ENCODE peak calls at places on chromosome 19, in five cellular contexts. One of them, this sample, is unnamed.

GRCh38 chr19:677601-678380 is 1.6 kb downstream of the FSTL3 start:
- DNase-seq in fibroblast of pulmonary artery: no peak
- DNase-seq in endothelial cell of umbilical vein: no peak
- DNase-seq in HFFc6: no peak
- DNase-seq in AG09319: no peak
- DNase-seq in this sample: peak; percentile 92

GRCh38 chr19:5893907-5894703 is 9.5 kb downstream of the NDUFA11 start:
- DNase-seq in AG09319: no peak
- DNase-seq in endothelial cell of umbilical vein: peak; percentile 51
- DNase-seq in fibroblast of pulmonary artery: no peak
- DNase-seq in HFFc6: no peak
- DNase-seq in this sample: no peak

GRCh38 chr19:48108997-48109782 is 1.4 kb downstream of the PLA2G4C start:
- DNase-seq in HFFc6: no peak
- DNase-seq in fibroblast of pulmonary artery: no peak
- DNase-seq in AG09319: no peak
- DNase-seq in endothelial cell of umbilical vein: no peak
- DNase-seq in this sample: no peak

GRCh38 chr19:21474671-21475181 is 30.7 kb upstream of the ZNF429 start:
- DNase-seq in HFFc6: peak; percentile 32
- DNase-seq in AG09319: no peak
- DNase-seq in endothelial cell of umbilical vein: no peak
- DNase-seq in fibroblast of pulmonary artery: peak; percentile 47
- DNase-seq in this sample: no peak

GRCh38 chr19:623974-624373 is 9.4 kb downstream of the POLRMT start:
- DNase-seq in endothelial cell of umbilical vein: no peak
- DNase-seq in AG09319: no peak
- DNase-seq in HFFc6: peak; percentile 95
- DNase-seq in fibroblast of pulmonary artery: peak; percentile 68
- DNase-seq in this sample: peak; percentile 87

GRCh38 chr19:850221-850978 is 1.7 kb upstream of the ELANE start:
- DNase-seq in fibroblast of pulmonary artery: peak; percentile 98
- DNase-seq in endothelial cell of umbilical vein: no peak
- DNase-seq in AG09319: peak; percentile 88
- DNase-seq in HFFc6: peak; percentile 68
- DNase-seq in this sample: peak; percentile 96

GRCh38 chr19:41893899-41894298 is 10.9 kb downstream of the ARHGEF1 start:
- DNase-seq in AG09319: no peak
- DNase-seq in fibroblast of pulmonary artery: no peak
- DNase-seq in HFFc6: no peak
- DNase-seq in endothelial cell of umbilical vein: no peak
- DNase-seq in this sample: no peak

GRCh38 chr19:41699968-41700323 is 8.5 kb upstream of the CEACAM5 start:
- DNase-seq in HFFc6: no peak
- DNase-seq in endothelial cell of umbilical vein: no peak
- DNase-seq in AG09319: no peak
- DNase-seq in fibroblast of pulmonary artery: no peak
- DNase-seq in this sample: no peak

GRCh38 chr19:5775668-5776309 is 8.8 kb downstream of the PRR22 start:
- DNase-seq in AG09319: peak; percentile 87
- DNase-seq in HFFc6: peak; percentile 76
- DNase-seq in endothelial cell of umbilical vein: no peak
- DNase-seq in fibroblast of pulmonary artery: peak; percentile 36
- DNase-seq in this sample: no peak

GRCh38 chr19:40358773-40359172 is 10.3 kb downstream of the PLD3 start:
- DNase-seq in endothelial cell of umbilical vein: no peak
- DNase-seq in HFFc6: no peak
- DNase-seq in AG09319: no peak
- DNase-seq in fibroblast of pulmonary artery: no peak
- DNase-seq in this sample: no peak

GRCh38 chr19:21335721-21336120 is 6.5 kb upstream of the ZNF708 start:
- DNase-seq in endothelial cell of umbilical vein: no peak
- DNase-seq in HFFc6: no peak
- DNase-seq in fibroblast of pulmonary artery: no peak
- DNase-seq in AG09319: no peak
- DNase-seq in this sample: no peak

GRCh38 chr19:50749490-50749889 is 20.8 kb upstream of the GPR32 start:
- DNase-seq in endothelial cell of umbilical vein: no peak
- DNase-seq in fibroblast of pulmonary artery: no peak
- DNase-seq in AG09319: no peak
- DNase-seq in HFFc6: no peak
- DNase-seq in this sample: no peak

GRCh38 chr19:12247644-12248222 is 47.0 kb downstream of the ZNF44 start:
- DNase-seq in fibroblast of pulmonary artery: no peak
- DNase-seq in endothelial cell of umbilical vein: no peak
- DNase-seq in HFFc6: no peak
- DNase-seq in AG09319: no peak
- DNase-seq in this sample: no peak

GRCh38 chr19:29644179-29644578 is 21.1 kb upstream of the PLEKHF1 start:
- DNase-seq in fibroblast of pulmonary artery: no peak
- DNase-seq in HFFc6: no peak
- DNase-seq in AG09319: no peak
- DNase-seq in endothelial cell of umbilical vein: no peak
- DNase-seq in this sample: no peak

GRCh38 chr19:44050740-44051653 is 839 bp upstream of the ZNF223 start:
- DNase-seq in AG09319: no peak
- DNase-seq in endothelial cell of umbilical vein: no peak
- DNase-seq in fibroblast of pulmonary artery: peak; percentile 8
- DNase-seq in HFFc6: no peak
- DNase-seq in this sample: no peak

GRCh38 chr19:13797870-13798269 is 2.6 kb downstream of the ZSWIM4 start:
- DNase-seq in fibroblast of pulmonary artery: peak; percentile 87
- DNase-seq in HFFc6: peak; percentile 64
- DNase-seq in endothelial cell of umbilical vein: no peak
- DNase-seq in AG09319: no peak
- DNase-seq in this sample: no peak

GRCh38 chr19:54096642-54097106 is 3.9 kb downstream of the OSCAR start:
- DNase-seq in fibroblast of pulmonary artery: peak; percentile 54
- DNase-seq in AG09319: peak; percentile 25
- DNase-seq in endothelial cell of umbilical vein: no peak
- DNase-seq in HFFc6: peak; percentile 56
- DNase-seq in this sample: peak; percentile 37

GRCh38 chr19:35552534-35553384 is 7.3 kb downstream of the TMEM147 start:
- DNase-seq in HFFc6: no peak
- DNase-seq in endothelial cell of umbilical vein: no peak
- DNase-seq in AG09319: no peak
- DNase-seq in fibroblast of pulmonary artery: no peak
- DNase-seq in this sample: no peak

GRCh38 chr19:17376935-17377600 is at the start of gene PLVAP:
- DNase-seq in fibroblast of pulmonary artery: no peak
- DNase-seq in endothelial cell of umbilical vein: peak; percentile 69
- DNase-seq in AG09319: no peak
- DNase-seq in HFFc6: no peak
- DNase-seq in this sample: no peak

GRCh38 chr19:46731584-46731983 is 14.3 kb upstream of the FKRP start:
- DNase-seq in HFFc6: no peak
- DNase-seq in endothelial cell of umbilical vein: no peak
- DNase-seq in AG09319: no peak
- DNase-seq in fibroblast of pulmonary artery: peak; percentile 52
- DNase-seq in this sample: no peak

GRCh38 chr19:49333426-49334288 is 1.5 kb upstream of the CD37 start:
- DNase-seq in fibroblast of pulmonary artery: no peak
- DNase-seq in endothelial cell of umbilical vein: no peak
- DNase-seq in HFFc6: no peak
- DNase-seq in AG09319: no peak
- DNase-seq in this sample: no peak

GRCh38 chr19:50162988-50163387 is at the start of gene IZUMO2:
- DNase-seq in fibroblast of pulmonary artery: no peak
- DNase-seq in endothelial cell of umbilical vein: no peak
- DNase-seq in HFFc6: no peak
- DNase-seq in AG09319: no peak
- DNase-seq in this sample: no peak

GRCh38 chr19:718251-719024 is 9.7 kb downstream of the PALM start:
- DNase-seq in AG09319: no peak
- DNase-seq in endothelial cell of umbilical vein: no peak
- DNase-seq in HFFc6: no peak
- DNase-seq in fibroblast of pulmonary artery: no peak
- DNase-seq in this sample: no peak

GRCh38 chr19:40666803-40667438 is 23.5 kb downstream of the NUMBL start:
- DNase-seq in AG09319: no peak
- DNase-seq in endothelial cell of umbilical vein: no peak
- DNase-seq in fibroblast of pulmonary artery: no peak
- DNase-seq in HFFc6: no peak
- DNase-seq in this sample: no peak

GRCh38 chr19:41154060-41154459 is 39.0 kb upstream of the CYP2S1 start:
- DNase-seq in HFFc6: no peak
- DNase-seq in AG09319: no peak
- DNase-seq in fibroblast of pulmonary artery: no peak
- DNase-seq in endothelial cell of umbilical vein: no peak
- DNase-seq in this sample: no peak

GRCh38 chr19:14110650-14111049 is 6.9 kb downstream of the PRKACA start:
- DNase-seq in fibroblast of pulmonary artery: no peak
- DNase-seq in endothelial cell of umbilical vein: no peak
- DNase-seq in AG09319: no peak
- DNase-seq in HFFc6: no peak
- DNase-seq in this sample: no peak

GRCh38 chr19:52592301-52592700 is 22.2 kb downstream of the ZNF701 start:
- DNase-seq in endothelial cell of umbilical vein: no peak
- DNase-seq in HFFc6: no peak
- DNase-seq in AG09319: no peak
- DNase-seq in fibroblast of pulmonary artery: no peak
- DNase-seq in this sample: no peak

GRCh38 chr19:45215391-45216191 is 29.6 kb downstream of the EXOC3L2 start:
- DNase-seq in HFFc6: no peak
- DNase-seq in endothelial cell of umbilical vein: peak; percentile 60
- DNase-seq in AG09319: no peak
- DNase-seq in fibroblast of pulmonary artery: no peak
- DNase-seq in this sample: no peak

GRCh38 chr19:46347985-46348384 is 1.1 kb downstream of the PPP5C start:
- DNase-seq in fibroblast of pulmonary artery: no peak
- DNase-seq in AG09319: no peak
- DNase-seq in endothelial cell of umbilical vein: no peak
- DNase-seq in HFFc6: no peak
- DNase-seq in this sample: no peak

GRCh38 chr19:19261350-19262189 is 11.5 kb downstream of the TM6SF2 start:
- DNase-seq in AG09319: no peak
- DNase-seq in HFFc6: no peak
- DNase-seq in endothelial cell of umbilical vein: no peak
- DNase-seq in fibroblast of pulmonary artery: no peak
- DNase-seq in this sample: no peak

GRCh38 chr19:11227201-11227886 is 12.1 kb upstream of the ANGPTL8 start:
- DNase-seq in AG09319: no peak
- DNase-seq in endothelial cell of umbilical vein: peak; percentile 27
- DNase-seq in HFFc6: no peak
- DNase-seq in fibroblast of pulmonary artery: no peak
- DNase-seq in this sample: no peak
- TF ChIP-seq CTCF in AG09319: no peak
- TF ChIP-seq CTCF in endothelial cell of umbilical vein: peak; percentile 17
- TF ChIP-seq CTCF in HFFc6: peak; percentile 55
- TF ChIP-seq CTCF in fibroblast of pulmonary artery: no peak
- TF ChIP-seq CTCF in this sample: peak; percentile 40

GRCh38 chr19:4568884-4569283 is 9.4 kb upstream of the SEMA6B start:
- DNase-seq in AG09319: no peak
- DNase-seq in endothelial cell of umbilical vein: no peak
- DNase-seq in HFFc6: no peak
- DNase-seq in fibroblast of pulmonary artery: no peak
- DNase-seq in this sample: no peak
- TF ChIP-seq CTCF in AG09319: no peak
- TF ChIP-seq CTCF in endothelial cell of umbilical vein: no peak
- TF ChIP-seq CTCF in HFFc6: no peak
- TF ChIP-seq CTCF in fibroblast of pulmonary artery: no peak
- TF ChIP-seq CTCF in this sample: no peak

GRCh38 chr19:4703671-4704316 is 19.8 kb downstream of the DPP9 start:
- DNase-seq in endothelial cell of umbilical vein: no peak
- DNase-seq in fibroblast of pulmonary artery: no peak
- DNase-seq in AG09319: no peak
- DNase-seq in HFFc6: no peak
- DNase-seq in this sample: no peak

GRCh38 chr19:4701557-4701956 is 22.1 kb downstream of the DPP9 start:
- DNase-seq in fibroblast of pulmonary artery: no peak
- DNase-seq in AG09319: no peak
- DNase-seq in HFFc6: no peak
- DNase-seq in endothelial cell of umbilical vein: no peak
- DNase-seq in this sample: no peak

GRCh38 chr19:4699826-4700572 is 23.6 kb downstream of the DPP9 start:
- DNase-seq in endothelial cell of umbilical vein: no peak
- DNase-seq in AG09319: no peak
- DNase-seq in HFFc6: no peak
- DNase-seq in fibroblast of pulmonary artery: no peak
- DNase-seq in this sample: no peak

GRCh38 chr19:4702764-4703163 is 20.9 kb downstream of the DPP9 start:
- DNase-seq in endothelial cell of umbilical vein: no peak
- DNase-seq in AG09319: no peak
- DNase-seq in fibroblast of pulmonary artery: no peak
- DNase-seq in HFFc6: no peak
- DNase-seq in this sample: no peak

GRCh38 chr19:4700573-4700970 is 23.1 kb downstream of the DPP9 start:
- DNase-seq in fibroblast of pulmonary artery: no peak
- DNase-seq in AG09319: no peak
- DNase-seq in HFFc6: no peak
- DNase-seq in endothelial cell of umbilical vein: no peak
- DNase-seq in this sample: peak; percentile 65
- TF ChIP-seq CTCF in fibroblast of pulmonary artery: no peak
- TF ChIP-seq CTCF in AG09319: no peak
- TF ChIP-seq CTCF in HFFc6: no peak
- TF ChIP-seq CTCF in endothelial cell of umbilical vein: no peak
- TF ChIP-seq CTCF in this sample: peak; percentile 12

DNA sequence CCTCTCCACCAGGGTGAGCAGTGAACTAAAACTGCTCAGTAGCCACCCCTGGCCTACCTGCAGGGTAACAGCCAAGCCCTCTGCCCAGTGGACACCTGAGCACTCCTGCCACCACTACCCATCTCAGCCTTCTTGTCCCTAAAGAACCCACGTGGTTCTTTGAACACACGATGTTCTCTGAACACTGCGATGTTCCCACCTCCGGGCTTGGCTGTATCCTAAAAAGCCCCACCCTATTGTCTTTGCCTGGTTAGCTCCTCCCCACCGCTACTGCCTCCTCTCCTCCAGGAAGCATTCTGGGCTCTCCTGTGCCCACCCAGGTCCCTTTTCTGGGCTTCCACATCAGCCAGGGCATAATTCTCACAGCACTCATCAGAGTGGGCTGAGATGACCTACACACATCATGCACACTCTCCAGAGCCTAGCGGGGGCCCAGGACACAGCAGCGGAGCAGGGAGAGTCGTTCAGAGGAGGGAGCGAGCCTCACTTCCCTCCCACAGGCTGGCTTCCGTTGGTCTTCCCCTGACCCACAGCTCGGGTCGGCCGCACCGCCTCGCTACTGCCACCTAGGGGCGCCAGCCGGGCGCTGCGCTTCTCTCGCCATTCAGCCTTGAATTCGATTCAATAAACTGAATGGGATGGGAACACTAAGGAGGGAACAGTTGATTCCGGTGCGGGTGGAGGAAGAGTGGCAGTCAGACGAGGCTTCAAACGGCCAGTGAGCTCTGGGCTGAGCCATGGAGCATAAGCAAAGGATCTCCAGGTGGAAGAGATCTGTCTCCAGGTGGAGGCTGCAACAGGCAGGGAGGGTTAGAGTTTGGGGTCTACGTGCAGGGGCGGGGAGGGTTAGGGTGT is 3.2 kb downstream of the ELAVL1 start:
- DNase-seq in HFFc6: peak; percentile 73
- DNase-seq in fibroblast of pulmonary artery: peak; percentile 85
- DNase-seq in AG09319: no peak
- DNase-seq in endothelial cell of umbilical vein: peak; percentile 84
- DNase-seq in this sample: no peak
- TF ChIP-seq CTCF in HFFc6: peak; percentile 94
- TF ChIP-seq CTCF in fibroblast of pulmonary artery: peak; percentile 99
- TF ChIP-seq CTCF in AG09319: no peak
- TF ChIP-seq CTCF in endothelial cell of umbilical vein: peak; percentile 100
- TF ChIP-seq CTCF in this sample: peak; percentile 95

GRCh38 chr19:56348289-56348877 is 33.7 kb upstream of the ZSCAN5A start:
- DNase-seq in AG09319: no peak
- DNase-seq in endothelial cell of umbilical vein: peak; percentile 6
- DNase-seq in fibroblast of pulmonary artery: peak; percentile 21
- DNase-seq in HFFc6: no peak
- DNase-seq in this sample: no peak
- TF ChIP-seq CTCF in AG09319: peak; percentile 26
- TF ChIP-seq CTCF in endothelial cell of umbilical vein: peak; percentile 33
- TF ChIP-seq CTCF in fibroblast of pulmonary artery: peak; percentile 41
- TF ChIP-seq CTCF in HFFc6: peak; percentile 68
- TF ChIP-seq CTCF in this sample: peak; percentile 45